ENCODE peak calls at places on chromosomes 2 and 18, in ten cellular contexts. Z is cardiac fibroblast, I is tibial nerve, T is BJ, P is heart right ventricle, R is left ventricle myocardium inferior, N is HepG2, K is thyroid gland, S is right lobe of liver, J is tibial artery. Q is an unnamed sample.
A peak's percentile ranks its signal among the peaks of the same experiment; 100 is the strongest.

GRCh38 chr2:225074919-225075681 is 32.8 kb upstream of the DOCK10 start:
- DNase-seq in N (no peak), K (peak; percentile 5), J (no peak), S (no peak), P (no peak), I (no peak), R (no peak), T (no peak), Z (no peak), Q (no peak)

GRCh38 chr2:203713381-203713780 is 6.9 kb downstream of the CD28 start:
- DNase-seq in J (no peak), K (no peak), N (no peak), P (no peak), S (no peak), I (no peak), R (no peak), T (no peak), Z (no peak), Q (no peak)

GRCh38 chr2:215829261-215829660 is 184.1 kb downstream of the MREG start:
- DNase-seq in N (no peak), R (no peak), T (no peak), I (no peak), Z (no peak), J (no peak), S (no peak), P (no peak), K (no peak), Q (no peak)

GRCh38 chr2:50851891-50852290 is 180.0 kb downstream of the NRXN1 start:
- DNase-seq in R (no peak), K (no peak), T (no peak), Z (no peak), P (no peak), S (no peak), I (no peak), J (no peak), N (no peak), Q (no peak)

GRCh38 chr2:73892631-73893329 is at the start of gene ACTG2:
- DNase-seq in I (no peak), P (no peak), J (peak; percentile 89), S (no peak), K (no peak), R (no peak), N (no peak), Z (no peak), T (no peak), Q (no peak)

GRCh38 chr2:241545113-241545512 is 13.4 kb upstream of the BOK start:
- DNase-seq in N (no peak), T (no peak), P (no peak), Z (peak; percentile 78), J (no peak), R (no peak), S (no peak), I (no peak), K (no peak), Q (peak; percentile 46)

GRCh38 chr2:186980787-186981550 is 132.0 kb upstream of the ZSWIM2 start:
- DNase-seq in K (no peak), Z (no peak), P (no peak), N (no peak), T (no peak), J (no peak), R (no peak), S (no peak), I (no peak), Q (no peak)

GRCh38 chr2:127632592-127633489 is 13.1 kb upstream of the GPR17 start:
- DNase-seq in I (no peak), S (no peak), T (no peak), J (no peak), N (no peak), Z (no peak), K (no peak), R (no peak), P (peak; percentile 16), Q (no peak)

GRCh38 chr2:170715932-170716777 is 1.0 kb downstream of the SP5 start:
- DNase-seq in N (peak; percentile 59), Z (no peak), P (peak; percentile 16), S (no peak), R (no peak), J (no peak), I (no peak), T (no peak), K (peak; percentile 8), Q (no peak)

GRCh38 chr18:48825101-48825745 is 125.5 kb downstream of the SMAD7 start:
- DNase-seq in Z (peak; percentile 81), N (no peak), I (no peak), J (peak; percentile 53), S (no peak), K (peak; percentile 65), P (no peak), T (no peak), R (no peak), Q (no peak)

GRCh38 chr2:13682878-13683277 is 949.6 kb upstream of the LRATD1 start:
- DNase-seq in Z (peak; percentile 11), P (peak; percentile 7), T (no peak), N (no peak), R (no peak), K (no peak), I (no peak), S (no peak), J (no peak), Q (peak; percentile 5)

GRCh38 chr2:40281021-40281940 is 170.6 kb downstream of the SLC8A1 start:
- DNase-seq in Z (peak; percentile 77), N (no peak), S (no peak), J (peak; percentile 71), P (no peak), K (peak; percentile 37), R (no peak), I (no peak), T (peak; percentile 89), Q (peak; percentile 86)

GRCh38 chr2:85189606-85190270 is 56.5 kb downstream of the TCF7L1 start:
- DNase-seq in Z (no peak), I (no peak), P (no peak), T (no peak), J (no peak), N (peak; percentile 15), K (peak; percentile 75), S (no peak), R (no peak), Q (no peak)

GRCh38 chr2:127541849-127542630 is 6.6 kb downstream of the MYO7B start:
- DNase-seq in T (no peak), J (no peak), P (no peak), N (no peak), I (no peak), S (no peak), R (no peak), Z (peak; percentile 56), K (no peak), Q (no peak)

GRCh38 chr2:110864721-110865120 is 132.3 kb downstream of the ACOXL start:
- DNase-seq in I (no peak), P (no peak), S (no peak), K (no peak), R (no peak), N (no peak), T (no peak), Z (no peak), J (no peak), Q (no peak)

GRCh38 chr2:110865188-110865587 is 132.8 kb downstream of the ACOXL start:
- DNase-seq in N (no peak), R (no peak), J (no peak), S (no peak), K (no peak), T (no peak), I (no peak), Z (no peak), P (no peak), Q (no peak)

GRCh38 chr2:110863726-110864125 is 131.4 kb downstream of the ACOXL start:
- DNase-seq in K (no peak), S (no peak), T (no peak), P (no peak), J (no peak), Z (no peak), N (no peak), I (no peak), R (no peak), Q (no peak)

GRCh38 chr2:110866036-110866435 is 133.7 kb downstream of the ACOXL start:
- DNase-seq in K (no peak), N (no peak), J (no peak), I (no peak), S (no peak), P (no peak), R (no peak), T (no peak), Z (no peak), Q (no peak)

DNA sequence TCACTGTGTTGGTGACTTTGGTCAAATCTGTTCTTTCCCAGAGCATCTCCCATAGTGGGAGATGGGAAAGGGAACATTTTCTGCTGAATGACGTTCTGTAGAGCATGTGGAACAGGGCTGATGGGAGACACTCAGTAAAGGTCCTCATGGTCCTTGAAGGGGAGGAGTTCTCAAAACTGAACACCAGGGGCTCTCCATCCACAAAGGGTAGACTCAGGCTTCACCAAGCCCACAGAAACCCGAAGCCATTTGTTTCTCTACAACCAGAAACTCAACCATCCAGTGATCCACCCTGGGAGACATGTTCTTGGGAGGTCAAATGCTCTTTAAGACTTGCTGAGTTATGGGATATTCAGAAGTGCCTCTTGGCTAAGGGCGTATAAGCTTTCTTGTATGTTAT is 131.8 kb downstream of the ACOXL start:
- DNase-seq in I (no peak), S (no peak), R (no peak), J (no peak), N (no peak), P (no peak), Z (no peak), T (no peak), K (no peak), Q (no peak)
- H3K4me3 ChIP-seq in I (no peak overlapping the region), S (no peak overlapping the region), R (no peak overlapping the region), J (no peak overlapping the region), N (no peak overlapping the region), P (no peak overlapping the region), Z (no peak overlapping the region), T (no peak overlapping the region), K (no peak overlapping the region), Q (no peak overlapping the region)

GRCh38 chr2:42328148-42328833 is 32.7 kb downstream of the COX7A2L start:
- DNase-seq in T (no peak), R (no peak), N (no peak), S (no peak), P (no peak), J (no peak), K (no peak), I (no peak), Z (peak; percentile 68), Q (no peak)
- TF ChIP-seq CTCF in T (peak; percentile 50), R (peak; percentile 58), N (no peak), S (peak; percentile 58), P (peak; percentile 57), J (peak; percentile 29), K (peak; percentile 13), I (peak; percentile 37), Z (peak; percentile 45), Q (peak; percentile 8)

DNA sequence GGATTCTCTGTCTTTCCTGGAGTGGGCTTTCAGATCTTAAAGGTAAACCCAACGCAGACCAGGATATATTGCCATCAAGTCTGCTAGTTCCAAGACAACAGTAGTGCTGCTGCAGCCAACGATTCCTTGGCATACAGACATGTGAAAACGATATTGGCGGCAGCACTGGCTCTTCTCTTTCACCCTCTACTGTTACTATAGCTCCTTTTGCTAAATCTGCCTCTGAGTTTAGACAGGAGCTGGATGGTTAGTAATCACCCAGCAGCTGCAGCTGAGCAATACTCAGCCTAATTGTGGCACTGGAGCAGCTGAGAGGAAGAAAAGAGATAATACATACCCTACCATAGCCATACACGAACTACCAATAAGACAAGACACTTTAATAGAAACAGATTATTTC is 4.0 kb downstream of the YES1 start:
- DNase-seq in J (no peak), Z (peak; percentile 43), P (no peak), N (no peak), R (no peak), T (no peak), K (no peak), I (no peak), S (no peak), Q (no peak)
- H3K4me3 ChIP-seq in J (no peak overlapping the region), Z (no peak overlapping the region), P (no peak overlapping the region), N (no peak overlapping the region), R (peak overlapping the region; percentile 38), T (no peak overlapping the region), K (no peak overlapping the region), I (no peak overlapping the region), S (no peak overlapping the region), Q (no peak overlapping the region)

GRCh38 chr18:7926526-7926925 is 359.4 kb downstream of the PTPRM start:
- DNase-seq in T (no peak), Z (no peak), S (no peak), J (no peak), K (no peak), N (peak; percentile 53), R (no peak), P (no peak), I (no peak), Q (no peak)
- TF ChIP-seq CTCF in T (no peak), Z (no peak), S (peak; percentile 48), J (no peak), K (no peak), N (peak; percentile 33), R (peak; percentile 40), P (peak; percentile 22), I (no peak), Q (no peak)

Q was measured in AG04449.